ENCODE peak calls at places on chromosomes 4 and X, in five cellular contexts. One of them, this sample, is unnamed.

GRCh38 chrX:31705816-31706215 is 634.0 kb upstream of the FTHL17 start:
- DNase-seq in BE2C: no peak
- DNase-seq in left ventricle myocardium inferior: no peak
- DNase-seq in K562: no peak
- DNase-seq in uterus: no peak
- DNase-seq in this sample: no peak

GRCh38 chr4:24105183-24106039 is 215.6 kb upstream of the PPARGC1A start:
- DNase-seq in K562: no peak
- DNase-seq in left ventricle myocardium inferior: no peak
- DNase-seq in uterus: no peak
- DNase-seq in BE2C: no peak
- DNase-seq in this sample: no peak

GRCh38 chr4:159541143-159541542 is 438.3 kb downstream of the RAPGEF2 start:
- DNase-seq in K562: no peak
- DNase-seq in BE2C: no peak
- DNase-seq in uterus: no peak
- DNase-seq in left ventricle myocardium inferior: no peak
- DNase-seq in this sample: no peak

GRCh38 chr4:159162576-159162975 is 59.7 kb downstream of the RAPGEF2 start:
- DNase-seq in BE2C: no peak
- DNase-seq in K562: no peak
- DNase-seq in left ventricle myocardium inferior: no peak
- DNase-seq in uterus: no peak
- DNase-seq in this sample: no peak

GRCh38 chrX:107429090-107429489 is 20.4 kb upstream of the FRMPD3 start:
- DNase-seq in uterus: no peak
- DNase-seq in left ventricle myocardium inferior: no peak
- DNase-seq in BE2C: peak; percentile 34
- DNase-seq in K562: no peak
- DNase-seq in this sample: peak; percentile 85

GRCh38 chr4:98688416-98689290 is 30.2 kb upstream of the TSPAN5 start:
- DNase-seq in BE2C: no peak
- DNase-seq in left ventricle myocardium inferior: no peak
- DNase-seq in K562: peak; percentile 58
- DNase-seq in uterus: no peak
- DNase-seq in this sample: no peak

GRCh38 chr4:89290727-89291126 is 16.9 kb downstream of the GPRIN3 start:
- DNase-seq in K562: no peak
- DNase-seq in uterus: no peak
- DNase-seq in left ventricle myocardium inferior: no peak
- DNase-seq in BE2C: no peak
- DNase-seq in this sample: no peak

GRCh38 chr4:22029803-22030202 is 81.2 kb upstream of the KCNIP4 start:
- DNase-seq in uterus: no peak
- DNase-seq in left ventricle myocardium inferior: no peak
- DNase-seq in K562: no peak
- DNase-seq in BE2C: no peak
- DNase-seq in this sample: no peak

GRCh38 chr4:186855111-186855510 is 131.5 kb upstream of the FAT1 start:
- DNase-seq in left ventricle myocardium inferior: no peak
- DNase-seq in K562: no peak
- DNase-seq in BE2C: no peak
- DNase-seq in uterus: no peak
- DNase-seq in this sample: no peak

GRCh38 chrX:49876750-49877149 is 2.5 kb upstream of the USP27X start:
- DNase-seq in K562: peak; percentile 41
- DNase-seq in left ventricle myocardium inferior: no peak
- DNase-seq in uterus: no peak
- DNase-seq in BE2C: peak; percentile 26
- DNase-seq in this sample: peak; percentile 50

GRCh38 chr4:24686866-24687672 is 102.7 kb upstream of the DHX15 start:
- DNase-seq in K562: peak; percentile 65
- DNase-seq in uterus: no peak
- DNase-seq in left ventricle myocardium inferior: peak; percentile 35
- DNase-seq in BE2C: peak; percentile 21
- DNase-seq in this sample: peak; percentile 87

GRCh38 chr4:139794158-139794954 is 128.7 kb downstream of the MGST2 start:
- DNase-seq in left ventricle myocardium inferior: no peak
- DNase-seq in K562: no peak
- DNase-seq in uterus: no peak
- DNase-seq in BE2C: peak; percentile 61
- DNase-seq in this sample: no peak

GRCh38 chr4:37000281-37000680 is 244.3 kb upstream of the NWD2 start:
- DNase-seq in left ventricle myocardium inferior: no peak
- DNase-seq in K562: peak; percentile 51
- DNase-seq in uterus: no peak
- DNase-seq in BE2C: no peak
- DNase-seq in this sample: no peak

DNA sequence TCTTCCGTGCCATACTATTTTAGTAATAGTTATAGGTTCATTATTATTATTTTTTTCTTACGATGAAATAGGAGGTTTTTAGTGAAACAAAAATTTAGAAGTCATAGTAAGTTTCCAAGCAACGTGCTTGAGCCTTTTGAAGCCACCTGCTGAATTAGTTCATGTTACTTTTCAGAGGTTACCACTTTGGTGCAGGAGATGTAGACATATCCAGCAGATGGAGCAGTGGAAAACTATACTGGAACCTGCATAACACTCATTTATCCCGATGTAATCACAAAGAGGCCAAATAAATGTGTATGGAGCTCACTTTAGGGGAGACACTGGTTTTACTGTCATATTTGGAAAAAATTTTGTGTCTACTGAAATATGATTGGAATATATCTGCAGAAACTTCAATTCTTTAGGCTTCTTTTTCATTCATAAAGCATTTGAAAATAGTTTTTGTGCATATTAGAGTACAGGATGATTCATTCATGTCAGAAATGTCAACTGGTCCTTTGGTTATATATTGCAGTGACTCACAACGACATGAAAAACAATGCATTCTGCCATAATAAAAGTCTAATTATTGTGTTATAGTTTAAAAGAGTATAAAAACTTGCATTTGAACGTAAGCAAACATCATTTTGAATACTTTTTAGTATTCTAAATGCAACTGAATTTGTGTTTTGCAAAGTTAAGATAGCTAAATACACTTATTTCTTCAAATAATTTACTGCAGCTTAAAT is 2182.9 kb upstream of the TENM3 start:
- DNase-seq in BE2C: no peak
- DNase-seq in K562: no peak
- DNase-seq in uterus: no peak
- DNase-seq in left ventricle myocardium inferior: no peak
- DNase-seq in this sample: no peak
- H3K4me3 ChIP-seq in BE2C: peak overlapping the region; percentile 84
- H3K4me3 ChIP-seq in K562: no peak overlapping the region
- H3K4me3 ChIP-seq in uterus: no peak overlapping the region
- H3K4me3 ChIP-seq in left ventricle myocardium inferior: no peak overlapping the region
- H3K4me3 ChIP-seq in this sample: peak overlapping the region; percentile 93

DNA sequence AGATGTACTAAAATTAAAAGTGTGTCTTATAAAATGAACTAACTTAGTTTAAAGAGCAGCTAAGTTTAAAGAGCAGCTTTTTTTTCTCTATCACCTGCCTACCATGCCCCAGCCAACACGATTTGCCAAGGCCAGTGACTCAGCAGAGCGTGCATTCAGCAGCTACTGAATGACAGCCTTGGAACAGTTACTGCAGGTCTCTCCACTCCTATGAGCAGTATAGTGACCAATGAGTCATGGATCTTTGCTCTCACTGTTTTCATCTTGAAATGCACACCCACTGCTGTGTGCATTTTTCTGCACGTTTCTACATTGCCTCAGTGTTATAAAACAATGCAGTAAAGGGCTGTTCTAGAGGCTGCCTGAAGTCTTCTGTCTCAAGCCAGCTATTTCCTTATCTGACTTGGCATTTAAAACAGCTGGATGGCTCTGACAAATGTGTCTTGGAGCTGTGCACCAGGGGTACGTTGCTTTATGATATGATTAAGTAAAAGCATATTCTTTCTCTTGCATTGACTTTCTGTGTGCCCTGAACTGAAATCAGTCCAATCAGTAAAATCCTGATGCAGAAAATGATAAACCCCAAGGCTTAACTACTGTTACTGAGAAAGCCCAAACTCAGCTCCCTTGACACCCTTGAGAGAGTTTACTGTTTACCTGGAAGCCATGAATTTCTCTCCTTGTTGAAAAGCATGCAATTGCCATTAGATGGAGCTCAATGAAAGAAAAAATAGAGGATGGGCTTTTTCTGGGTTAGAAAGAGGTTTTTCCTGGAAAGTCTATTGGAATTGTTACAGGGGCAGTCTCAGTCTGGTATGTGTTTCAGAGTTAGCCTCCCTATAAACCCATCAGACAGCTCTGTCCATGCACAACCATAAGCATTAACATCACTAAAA is 66.2 kb upstream of the C4orf54 start:
- DNase-seq in K562: peak; percentile 17
- DNase-seq in left ventricle myocardium inferior: peak; percentile 58
- DNase-seq in uterus: peak; percentile 46
- DNase-seq in BE2C: no peak
- DNase-seq in this sample: no peak
- H3K4me1 ChIP-seq in K562: peaks cover 4% of the 10 kb centered on the region
- H3K4me1 ChIP-seq in left ventricle myocardium inferior: peaks cover 34% of the 10 kb centered on the region
- H3K4me1 ChIP-seq in uterus: peaks cover 5% of the 10 kb centered on the region
- H3K4me1 ChIP-seq in BE2C: no peaks in the 10 kb centered on the region
- H3K4me1 ChIP-seq in this sample: peaks cover 6% of the 10 kb centered on the region

GRCh38 chr4:46994007-46994405 is 625 bp upstream of the GABRA4 start:
- DNase-seq in uterus: no peak
- DNase-seq in K562: no peak
- DNase-seq in BE2C: no peak
- DNase-seq in left ventricle myocardium inferior: no peak
- DNase-seq in this sample: no peak
- H3K4me3 ChIP-seq in uterus: no peak overlapping the region
- H3K4me3 ChIP-seq in K562: no peak overlapping the region
- H3K4me3 ChIP-seq in BE2C: peak overlapping the region; percentile 82
- H3K4me3 ChIP-seq in left ventricle myocardium inferior: peak overlapping the region; percentile 66
- H3K4me3 ChIP-seq in this sample: peak overlapping the region; percentile 88

DNA sequence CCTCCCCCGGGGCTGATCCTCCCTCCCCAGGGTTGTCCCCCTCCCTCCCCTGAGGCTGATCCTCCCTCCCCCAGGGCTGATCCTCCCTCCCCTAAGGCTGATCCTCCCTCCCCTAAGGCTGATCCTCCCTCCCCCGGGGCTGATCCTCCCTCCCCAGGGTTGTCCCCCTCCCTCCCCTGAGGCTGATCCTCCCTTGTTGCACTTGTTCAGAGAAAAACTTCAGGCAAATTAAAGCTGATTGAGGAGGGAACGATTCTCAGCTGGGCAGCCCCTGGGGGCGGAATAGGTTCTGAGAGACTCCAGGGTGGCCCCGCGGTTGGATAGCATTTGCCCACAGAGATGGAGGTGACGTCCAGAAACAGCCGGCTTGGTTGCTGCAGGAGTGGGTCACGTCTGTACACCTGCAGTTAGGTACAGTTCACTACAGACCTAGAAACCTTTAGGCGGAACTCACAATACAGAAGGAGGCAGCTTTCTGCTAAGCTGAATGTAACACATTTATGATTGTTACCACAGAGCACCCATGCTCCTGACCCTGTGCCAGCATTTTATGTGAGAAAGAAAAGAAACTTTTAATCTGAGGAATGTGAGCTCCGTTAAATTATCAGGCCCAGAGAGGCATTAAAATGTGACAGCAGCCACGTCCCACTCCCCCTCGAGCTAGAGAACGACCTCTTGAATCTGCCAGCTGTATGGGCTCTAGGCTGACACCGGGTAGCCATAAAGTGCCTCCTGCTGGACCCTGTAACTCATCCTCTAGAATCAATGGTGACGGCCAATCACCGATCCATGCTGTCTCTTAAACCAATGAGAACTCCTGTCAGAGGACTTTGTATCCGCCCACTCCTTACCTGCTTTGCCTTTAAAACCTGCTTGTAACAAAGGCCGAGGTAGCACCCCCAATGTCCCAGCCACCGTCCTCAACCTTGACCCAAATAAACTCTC is 110.4 kb upstream of the ADRA2C start:
- DNase-seq in uterus: peak; percentile 37
- DNase-seq in left ventricle myocardium inferior: no peak
- DNase-seq in BE2C: no peak
- DNase-seq in K562: no peak
- DNase-seq in this sample: peak; percentile 77
- H3K4me1 ChIP-seq in uterus: no peaks in the 10 kb centered on the region
- H3K4me1 ChIP-seq in left ventricle myocardium inferior: no peaks in the 10 kb centered on the region
- H3K4me1 ChIP-seq in BE2C: peaks cover 19% of the 10 kb centered on the region
- H3K4me1 ChIP-seq in K562: no peaks in the 10 kb centered on the region
- H3K4me1 ChIP-seq in this sample: peaks cover 4% of the 10 kb centered on the region

This sample was measured in endodermal cell.